ENCODE peak calls at places on chromosomes 6 and 20, in seven cellular contexts. A, Y, O, T, E, J and R are unnamed samples.
A peak's percentile ranks its signal among the peaks of the same experiment; 100 is the strongest.

GRCh38 chr20:21804779-21805178 is 99.3 kb downstream of the PAX1 start:
- DNase-seq in Y (no peak), O (no peak), A (no peak), E (no peak), J (no peak), T (no peak), R (no peak)

GRCh38 chr6:5333653-5334052 is 72.3 kb downstream of the FARS2 start:
- DNase-seq in T (no peak), O (no peak), A (peak; percentile 63), E (no peak), J (peak; percentile 70), Y (peak; percentile 60), R (no peak)

GRCh38 chr6:53441035-53441493 is 92.3 kb upstream of the ELOVL5 start:
- DNase-seq in E (no peak), O (no peak), A (no peak), T (no peak), Y (peak; percentile 63), J (peak; percentile 68), R (no peak)

GRCh38 chr6:10073326-10073725 is 341.5 kb downstream of the TFAP2A start:
- DNase-seq in J (no peak), O (no peak), A (no peak), T (no peak), E (no peak), Y (no peak), R (no peak)

GRCh38 chr6:163709693-163710092 is 295.2 kb downstream of the QKI start:
- DNase-seq in E (no peak), T (no peak), Y (no peak), A (no peak), J (no peak), O (no peak), R (no peak)

GRCh38 chr6:142846883-142847287 is 98.1 kb downstream of the HIVEP2 start:
- DNase-seq in O (no peak), Y (peak; percentile 92), J (peak; percentile 93), E (no peak), A (peak; percentile 74), T (no peak), R (peak; percentile 52)

GRCh38 chr6:138520463-138520862 is 21.2 kb upstream of the NHSL1 start:
- DNase-seq in Y (no peak), T (no peak), O (no peak), E (no peak), A (peak; percentile 60), J (no peak), R (no peak)

GRCh38 chr6:43796168-43796567 is 26.2 kb downstream of the VEGFA start:
- DNase-seq in Y (no peak), A (no peak), J (no peak), O (no peak), E (no peak), T (no peak), R (no peak)

GRCh38 chr6:109292983-109293586 is 89.2 kb downstream of the CD164 start:
- DNase-seq in O (no peak), A (peak; percentile 60), J (no peak), Y (no peak), E (no peak), T (no peak), R (no peak)

GRCh38 chr20:29313481-29313880 is 1944.0 kb upstream of the DEFB115 start:
- DNase-seq in A (no peak), E (no peak), T (no peak), J (no peak), Y (no peak), O (no peak), R (no peak)

DNA sequence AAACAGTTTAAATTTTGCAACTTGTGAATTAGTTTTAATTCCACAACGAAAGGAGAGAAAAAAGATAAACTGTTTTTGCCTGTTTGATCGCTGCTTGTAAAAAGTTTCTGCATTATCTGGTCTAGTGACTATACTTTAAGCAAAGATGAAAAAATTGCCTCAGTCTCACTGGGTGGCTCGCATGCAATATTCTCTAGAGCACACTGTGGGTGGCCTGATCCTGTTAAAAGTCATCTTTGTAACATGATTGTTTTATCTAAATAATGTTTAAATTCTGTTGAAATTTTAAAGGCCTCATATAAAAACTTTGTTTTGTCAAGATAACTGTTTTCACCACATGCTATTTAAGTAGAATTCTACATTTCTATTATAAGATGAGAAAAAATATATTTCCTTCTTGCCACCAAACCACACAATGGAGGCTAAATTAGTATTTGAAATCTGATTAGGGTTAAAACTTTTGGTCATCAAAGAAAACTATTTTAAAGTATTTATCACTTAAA is 56.9 kb downstream of the HUS1B start:
- DNase-seq in E (no peak), Y (no peak), J (no peak), O (no peak), A (no peak), T (no peak), R (no peak)
- H3K9ac ChIP-seq in E (no peak overlapping the region), Y (no peak overlapping the region), J (no peak overlapping the region), O (no peak overlapping the region), A (no peak overlapping the region), T (no peak overlapping the region), R (no peak overlapping the region)

DNA sequence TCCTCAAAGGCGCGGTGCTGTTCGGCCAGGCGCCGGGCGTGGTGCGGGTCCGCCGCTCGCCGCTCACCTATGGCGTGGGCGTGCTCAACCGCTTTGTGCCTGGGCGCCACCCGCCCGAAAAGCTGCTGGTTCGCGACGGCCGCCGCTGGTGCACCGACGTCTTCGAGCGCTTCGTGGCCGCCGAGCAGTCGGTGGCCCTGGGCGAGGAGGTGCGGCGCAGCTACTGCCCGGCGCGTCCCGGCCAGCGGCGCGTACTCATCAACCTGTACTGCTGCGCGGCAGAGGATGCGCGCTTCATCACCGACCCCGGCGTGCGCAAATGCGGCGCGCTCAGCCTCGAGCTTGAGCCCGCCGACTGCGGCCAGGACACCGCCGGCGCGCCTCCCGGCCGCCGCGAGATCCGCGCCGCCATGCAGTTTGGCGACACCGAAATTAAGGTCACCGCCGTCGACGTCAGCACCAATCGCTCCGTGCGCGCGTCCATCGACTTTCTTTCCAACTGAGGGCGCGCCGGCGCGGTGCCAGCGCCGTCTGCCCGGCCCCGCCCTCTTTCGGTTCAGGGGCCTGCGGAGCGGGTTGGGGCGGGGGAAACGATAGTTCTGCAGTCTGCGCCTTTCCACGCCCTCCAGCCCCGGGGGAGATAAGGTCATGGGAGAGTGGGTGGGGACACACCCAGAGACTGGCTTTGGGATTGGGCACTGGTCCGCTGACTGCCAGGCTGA is 15.7 kb downstream of the ADISSP start:
- DNase-seq in J (peak; percentile 31), Y (peak; percentile 18), A (no peak), E (no peak), O (no peak), T (peak; percentile 67), R (peak; percentile 92)
- H3K4me3 ChIP-seq in J (no peak overlapping the region), Y (no peak overlapping the region), A (no peak overlapping the region), E (no peak overlapping the region), O (no peak overlapping the region), T (peak overlapping the region; percentile 34), R (peak overlapping the region; percentile 75)

GRCh38 chr6:12363651-12364381 is 73.7 kb downstream of the EDN1 start:
- DNase-seq in Y (no peak), A (no peak), O (no peak), T (peak; percentile 77), E (no peak), J (no peak), R (no peak)
- H3K27ac ChIP-seq in Y (no peak overlapping the region), A (no peak overlapping the region), O (no peak overlapping the region), T (peak overlapping the region; percentile 83), E (no peak overlapping the region), J (no peak overlapping the region), R (no peak overlapping the region)

GRCh38 chr6:30613251-30614043 is 3.6 kb downstream of the PPP1R10 start:
- DNase-seq in O (no peak), E (no peak), A (peak; percentile 48), T (no peak), J (peak; percentile 51), Y (peak; percentile 41), R (no peak)
- H3K9ac ChIP-seq in O (no peak overlapping the region), E (peak overlapping the region; percentile 6), A (no peak overlapping the region), T (no peak overlapping the region), J (no peak overlapping the region), Y (peak overlapping the region; percentile 100), R (no peak overlapping the region)

GRCh38 chr6:37359034-37359433 is 5.3 kb downstream of the RNF8 start:
- DNase-seq in E (no peak), Y (no peak), T (no peak), O (no peak), A (no peak), J (no peak), R (no peak)

GRCh38 chr6:37354526-37355384 is 972 bp downstream of the RNF8 start:
- DNase-seq in E (no peak), O (peak; percentile 84), Y (no peak), A (peak; percentile 34), J (peak; percentile 49), T (peak; percentile 49), R (peak; percentile 60)

GRCh38 chr6:37353761-37354525 is at the start of gene RNF8:
- DNase-seq in E (peak; percentile 74), O (peak; percentile 99), A (peak; percentile 88), J (peak; percentile 87), Y (peak; percentile 72), T (peak; percentile 96), R (peak; percentile 98)

GRCh38 chr6:37357860-37358259 is 4.1 kb downstream of the RNF8 start:
- DNase-seq in J (no peak), Y (no peak), O (no peak), T (no peak), E (no peak), A (no peak), R (no peak)

DNA sequence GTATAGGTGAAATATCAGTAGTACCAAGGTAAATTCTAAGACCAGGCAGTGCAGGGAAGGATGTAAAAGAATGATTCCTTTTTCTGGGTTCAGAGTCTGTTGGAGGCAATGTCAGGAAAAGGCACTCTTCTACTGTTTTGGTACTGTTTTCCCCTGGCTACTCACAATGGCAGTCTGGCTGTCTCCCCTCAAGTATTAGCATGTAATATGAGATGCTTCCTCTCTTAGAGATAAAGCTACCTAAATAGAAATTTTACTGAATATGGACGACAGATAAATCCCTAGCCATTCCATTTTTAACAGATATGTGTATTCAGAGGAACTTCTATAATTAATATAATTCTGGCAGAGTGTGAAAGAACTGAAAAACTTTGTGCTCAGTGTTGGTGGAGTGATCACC is 3.5 kb downstream of the RNF8 start:
- DNase-seq in A (no peak), T (no peak), O (no peak), J (no peak), E (no peak), Y (no peak), R (no peak)
- H3K4me3 ChIP-seq in A (no peak overlapping the region), T (no peak overlapping the region), O (no peak overlapping the region), J (no peak overlapping the region), E (no peak overlapping the region), Y (no peak overlapping the region), R (peak overlapping the region; percentile 98)

DNA sequence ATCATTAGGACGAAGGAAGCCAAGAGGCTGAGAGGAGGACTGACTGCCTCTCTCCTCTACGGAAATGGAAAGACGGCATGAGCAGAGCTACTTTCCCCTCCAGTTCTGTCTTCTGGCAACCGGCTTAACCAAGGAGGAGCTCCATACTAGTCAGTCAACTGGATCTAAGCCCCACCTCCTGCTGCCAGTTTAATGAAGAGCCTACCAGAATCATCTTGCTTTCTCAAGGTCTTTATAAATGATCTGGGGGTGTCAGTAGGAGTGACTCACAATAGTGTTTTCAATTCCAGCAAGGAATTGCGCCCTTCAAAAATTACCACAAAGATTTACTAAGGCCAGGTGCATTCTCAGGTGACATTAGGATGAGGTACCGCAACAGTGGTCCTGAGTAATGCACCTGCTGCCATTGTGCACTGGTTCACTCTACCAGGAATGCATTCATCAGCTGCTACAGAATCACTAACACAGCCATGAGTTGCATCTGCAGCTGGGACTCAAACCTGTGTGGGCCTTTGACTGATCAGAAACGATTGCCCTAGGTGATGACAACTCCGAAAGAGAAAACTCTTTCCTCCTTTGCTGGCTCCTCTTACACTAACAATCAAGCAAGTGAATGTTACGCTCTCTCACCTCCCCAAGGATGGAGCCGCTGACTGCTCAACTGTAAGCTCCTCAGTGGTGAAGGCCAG is 2.8 kb downstream of the UQCC2 start:
- DNase-seq in A (no peak), O (no peak), J (no peak), T (no peak), E (no peak), Y (no peak), R (no peak)
- H3K27ac ChIP-seq in A (no peak overlapping the region), O (no peak overlapping the region), J (no peak overlapping the region), T (no peak overlapping the region), E (no peak overlapping the region), Y (no peak overlapping the region), R (no peak overlapping the region)